ENCODE peak calls at places on chromosomes 16 and 17, in nine cellular contexts. P, U, A, W, Y, G, K, V and S are unnamed samples. For H3K4me1, the result is how much of the 10 kb centered on the place peaks cover.

GRCh38 chr17:42055003-42055402 is 4.6 kb upstream of the C17orf113 start:
- DNase-seq in P (no peak), U (no peak), A (no peak), W (no peak), Y (no peak), G (no peak), K (no peak), V (no peak), S (no peak)

GRCh38 chr17:27532269-27533067 is 76.2 kb downstream of the KSR1 start:
- DNase-seq in P (peak), U (no peak), A (peak), W (no peak), Y (peak), G (no peak), K (peak), V (peak), S (no peak)

GRCh38 chr16:66619534-66620418 is 15.3 kb downstream of the CMTM3 start:
- DNase-seq in P (no peak), U (no peak), A (no peak), W (no peak), Y (no peak), G (no peak), K (no peak), V (no peak), S (no peak)

GRCh38 chr16:25140459-25140858 is 28.9 kb downstream of the LCMT1 start:
- DNase-seq in P (no peak), U (no peak), A (no peak), W (no peak), Y (no peak), G (no peak), K (no peak), V (no peak), S (no peak)

GRCh38 chr16:8677481-8677880 is 3.1 kb downstream of the ABAT start:
- DNase-seq in P (no peak), U (no peak), A (no peak), W (no peak), Y (no peak), G (no peak), K (no peak), V (no peak), S (no peak)

GRCh38 chr17:48056246-48056745 is 8.1 kb downstream of the NFE2L1 start:
- DNase-seq in P (peak), U (no peak), A (no peak), W (no peak), Y (no peak), G (no peak), K (no peak), V (no peak), S (no peak)

GRCh38 chr17:61397086-61397842 is 2.4 kb upstream of the TBX2 start:
- DNase-seq in P (peak), U (no peak), A (no peak), W (peak), Y (peak), G (no peak), K (no peak), V (no peak), S (no peak)

GRCh38 chr17:19371259-19372003 is 6.9 kb upstream of the MAPK7 start:
- DNase-seq in P (no peak), U (no peak), A (no peak), W (peak), Y (no peak), G (no peak), K (no peak), V (no peak), S (no peak)

GRCh38 chr16:51982715-51983680 is 563.9 kb downstream of the TOX3 start:
- DNase-seq in P (peak), U (peak), A (no peak), W (no peak), Y (no peak), G (peak), K (no peak), V (no peak), S (no peak)

GRCh38 chr17:13395872-13396271 is 205.9 kb downstream of the HS3ST3A1 start:
- DNase-seq in P (no peak), U (no peak), A (no peak), W (no peak), Y (no peak), G (no peak), K (no peak), V (no peak), S (no peak)

GRCh38 chr17:17724307-17724921 is 43.2 kb downstream of the RAI1 start:
- DNase-seq in P (peak), U (peak), A (no peak), W (no peak), Y (peak), G (peak), K (peak), V (peak), S (no peak)

GRCh38 chr17:49327835-49328784 is 33.9 kb downstream of the ZNF652 start:
- DNase-seq in P (no peak), U (no peak), A (no peak), W (no peak), Y (no peak), G (no peak), K (no peak), V (no peak), S (no peak)

GRCh38 chr16:88468289-88469129 is 15.4 kb downstream of the ZFPM1 start:
- DNase-seq in P (peak), U (peak), A (no peak), W (no peak), Y (peak), G (no peak), K (peak), V (no peak), S (no peak)

GRCh38 chr16:4309833-4310266 is 6.0 kb upstream of the GLIS2 start:
- DNase-seq in P (peak), U (peak), A (peak), W (peak), Y (peak), G (no peak), K (peak), V (peak), S (peak)

GRCh38 chr16:81621496-81621895 is 157.6 kb upstream of the PLCG2 start:
- DNase-seq in P (no peak), U (no peak), A (no peak), W (no peak), Y (no peak), G (no peak), K (no peak), V (no peak), S (no peak)

GRCh38 chr16:520847-521246 is 6.7 kb upstream of the CAPN15 start:
- DNase-seq in P (no peak), U (no peak), A (no peak), W (peak), Y (peak), G (no peak), K (no peak), V (no peak), S (no peak)

GRCh38 chr16:84821728-84822676 is 2.2 kb downstream of the CRISPLD2 start:
- DNase-seq in P (no peak), U (no peak), A (no peak), W (no peak), Y (no peak), G (peak), K (no peak), V (no peak), S (peak)

GRCh38 chr16:84820305-84820684 is 510 bp downstream of the CRISPLD2 start:
- DNase-seq in P (no peak), U (no peak), A (no peak), W (no peak), Y (no peak), G (no peak), K (no peak), V (no peak), S (no peak)

GRCh38 chr16:84820771-84821170 is 986 bp downstream of the CRISPLD2 start:
- DNase-seq in P (no peak), U (no peak), A (no peak), W (no peak), Y (no peak), G (no peak), K (no peak), V (no peak), S (peak)

GRCh38 chr16:84819644-84820304 is at the start of gene CRISPLD2:
- DNase-seq in P (peak), U (peak), A (peak), W (peak), Y (peak), G (peak), K (peak), V (peak), S (peak)

GRCh38 chr16:84821179-84821578 is 1.4 kb downstream of the CRISPLD2 start:
- DNase-seq in P (no peak), U (no peak), A (no peak), W (no peak), Y (no peak), G (no peak), K (no peak), V (no peak), S (peak)
- H3K27ac ChIP-seq in P (no peak), U (no peak), A (peak), W (no peak), Y (no peak), G (no peak), K (no peak), V (no peak), S (no peak)

GRCh38 chr16:71562552-71562951 is 14.3 kb downstream of the TAT start:
- DNase-seq in P (no peak), U (no peak), A (no peak), W (no peak), Y (no peak), G (no peak), K (no peak), V (no peak), S (no peak)

GRCh38 chr16:71568541-71568940 is 8.4 kb downstream of the TAT start:
- DNase-seq in P (no peak), U (no peak), A (no peak), W (no peak), Y (no peak), G (no peak), K (no peak), V (no peak), S (no peak)

GRCh38 chr16:71564377-71564967 is 12.4 kb downstream of the TAT start:
- DNase-seq in P (peak), U (no peak), A (no peak), W (peak), Y (peak), G (peak), K (no peak), V (peak), S (peak)

GRCh38 chr16:71567931-71568330 is 9.0 kb downstream of the TAT start:
- DNase-seq in P (no peak), U (no peak), A (no peak), W (no peak), Y (no peak), G (no peak), K (no peak), V (no peak), S (no peak)

DNA sequence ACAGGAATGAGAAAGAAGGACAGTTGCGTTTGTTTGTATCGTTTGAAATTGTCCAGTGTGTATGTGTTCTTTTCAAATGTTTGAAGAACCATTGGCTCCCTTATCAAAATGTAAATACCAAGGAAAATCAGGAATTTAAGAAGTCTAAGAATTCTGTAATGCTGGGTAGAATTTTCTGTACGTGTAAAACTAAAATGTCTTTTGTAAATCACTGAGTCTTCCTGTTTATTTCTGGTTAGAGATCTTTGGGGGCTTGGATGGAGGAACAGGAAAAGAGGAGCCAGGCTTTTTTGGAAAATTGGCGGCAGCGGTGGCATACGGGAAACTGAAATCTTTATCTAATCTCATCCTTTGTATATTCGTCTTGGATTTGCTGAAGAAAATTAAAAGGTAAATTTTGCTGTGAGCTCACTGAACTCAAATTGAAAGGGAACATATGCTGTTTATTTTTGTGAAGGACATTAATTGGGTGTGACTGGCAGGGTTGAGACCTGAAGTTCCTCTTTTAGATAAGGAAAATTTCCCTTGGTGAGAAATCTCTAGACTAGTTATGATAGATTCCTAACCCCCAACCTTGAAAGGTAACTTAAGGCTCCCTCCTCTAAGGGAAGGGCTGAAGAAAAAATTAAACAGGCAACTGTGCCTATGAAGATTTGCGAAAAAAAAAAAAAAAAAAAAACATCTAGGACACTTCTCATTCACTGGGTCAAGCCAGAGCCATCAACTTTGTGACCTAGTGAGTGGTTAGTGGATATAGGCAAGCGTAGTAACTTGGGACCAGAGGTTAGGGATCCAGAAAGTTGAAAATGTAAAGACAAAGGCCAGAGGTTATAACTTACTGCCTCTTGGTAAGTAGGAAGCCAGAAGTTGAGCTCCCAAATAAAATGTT is 10.8 kb downstream of the TAT start:
- DNase-seq in P (no peak), U (no peak), A (no peak), W (no peak), Y (no peak), G (no peak), K (no peak), V (no peak), S (no peak)
- H3K4me3 ChIP-seq in P (peak), U (no peak), A (peak), W (peak), Y (no peak), G (no peak), K (no peak), V (no peak), S (no peak)

GRCh38 chr17:10034719-10035475 is 129.8 kb upstream of the RCVRN start:
- DNase-seq in P (no peak), U (no peak), A (no peak), W (no peak), Y (no peak), G (no peak), K (no peak), V (no peak), S (no peak)
- H3K4me1 ChIP-seq in P (under half), U (under half), A (under half), W (under half), Y (under half), G (half or more), K (under half), V (under half), S (under half)

GRCh38 chr16:12185563-12185962 is 209.0 kb downstream of the SNX29 start:
- DNase-seq in P (no peak), U (no peak), A (no peak), W (no peak), Y (no peak), G (no peak), K (no peak), V (no peak), S (no peak)

GRCh38 chr16:12188674-12189249 is 212.2 kb downstream of the SNX29 start:
- DNase-seq in P (no peak), U (no peak), A (no peak), W (no peak), Y (no peak), G (no peak), K (no peak), V (no peak), S (no peak)

GRCh38 chr16:12191102-12191501 is 214.6 kb downstream of the SNX29 start:
- DNase-seq in P (no peak), U (no peak), A (no peak), W (no peak), Y (no peak), G (no peak), K (no peak), V (no peak), S (no peak)

GRCh38 chr16:12186774-12187335 is 210.3 kb downstream of the SNX29 start:
- DNase-seq in P (no peak), U (peak), A (no peak), W (no peak), Y (no peak), G (no peak), K (peak), V (no peak), S (no peak)

DNA sequence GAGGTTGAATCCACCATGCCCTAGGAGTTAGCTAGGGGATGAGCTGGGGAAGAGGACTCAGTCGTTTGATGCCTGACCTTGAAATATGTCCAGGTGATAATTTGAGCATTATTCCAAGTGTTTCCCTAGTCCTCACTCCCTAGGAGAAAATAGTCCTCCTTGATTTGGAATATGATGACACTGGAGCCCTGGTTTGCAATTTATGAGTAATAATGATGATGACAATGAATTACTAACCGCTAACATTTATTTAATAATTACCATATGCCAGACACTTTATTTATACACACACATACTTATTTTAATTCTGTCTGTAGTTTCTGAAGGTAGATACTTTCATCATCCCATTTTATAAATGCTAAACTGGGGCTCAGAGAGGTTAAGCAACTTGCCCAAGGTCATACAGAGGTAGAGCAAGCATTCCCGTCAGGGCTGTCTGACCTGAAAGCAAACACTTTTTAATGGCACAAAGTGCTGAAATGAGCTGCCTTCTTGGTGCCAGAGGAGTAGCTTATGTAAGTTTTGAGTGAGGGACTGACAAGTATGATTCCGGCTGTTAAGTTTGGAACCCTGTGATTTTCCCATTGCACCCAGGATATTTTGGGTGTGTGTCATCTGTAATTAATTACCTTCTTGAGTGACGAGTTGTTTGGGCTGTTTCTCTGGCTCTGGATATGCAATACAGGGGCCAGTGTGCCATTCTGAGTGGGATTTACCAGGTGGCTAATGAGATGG is 211.6 kb downstream of the SNX29 start:
- DNase-seq in P (no peak), U (no peak), A (no peak), W (no peak), Y (no peak), G (no peak), K (no peak), V (no peak), S (no peak)
- H3K27ac ChIP-seq in P (no peak), U (no peak), A (no peak), W (no peak), Y (no peak), G (no peak), K (peak), V (no peak), S (no peak)

GRCh38 chr17:32019228-32019627 is 12.0 kb downstream of the LRRC37B start:
- DNase-seq in P (no peak), U (no peak), A (no peak), W (no peak), Y (no peak), G (no peak), K (no peak), V (no peak), S (no peak)
- H3K4me3 ChIP-seq in P (no peak), U (no peak), A (no peak), W (no peak), Y (no peak), G (no peak), K (no peak), V (no peak), S (no peak)

GRCh38 chr17:4009164-4009785 is 45.0 kb upstream of the ATP2A3 start:
- DNase-seq in P (no peak), U (no peak), A (no peak), W (no peak), Y (no peak), G (no peak), K (no peak), V (no peak), S (no peak)
- H3K4me1 ChIP-seq in P (under half), U (under half), A (under half), W (under half), Y (under half), G (under half), K (under half), V (under half), S (under half)

GRCh38 chr16:87126403-87127025 is 190.7 kb downstream of the C16orf95 start:
- DNase-seq in P (no peak), U (no peak), A (no peak), W (no peak), Y (no peak), G (no peak), K (no peak), V (no peak), S (no peak)

GRCh38 chr16:87125206-87126155 is 191.7 kb downstream of the C16orf95 start:
- DNase-seq in P (no peak), U (no peak), A (no peak), W (no peak), Y (peak), G (no peak), K (no peak), V (no peak), S (no peak)

GRCh38 chr16:87127061-87127765 is 190.0 kb downstream of the C16orf95 start:
- DNase-seq in P (no peak), U (peak), A (peak), W (no peak), Y (peak), G (peak), K (no peak), V (peak), S (no peak)

GRCh38 chr16:87129771-87130170 is 187.4 kb downstream of the C16orf95 start:
- DNase-seq in P (no peak), U (peak), A (no peak), W (peak), Y (no peak), G (no peak), K (no peak), V (no peak), S (no peak)

GRCh38 chr16:87127766-87128147 is 189.4 kb downstream of the C16orf95 start:
- DNase-seq in P (no peak), U (no peak), A (no peak), W (no peak), Y (no peak), G (no peak), K (no peak), V (no peak), S (no peak)
- H3K27ac ChIP-seq in P (no peak), U (no peak), A (peak), W (no peak), Y (no peak), G (peak), K (no peak), V (peak), S (no peak)